ENCODE peak calls at places on chromosomes 16 and 17, in eight cellular contexts. R, C, D, P, M, Z, X and U are unnamed samples.

GRCh38 chr17:49715717-49716279 is 8.0 kb upstream of the SLC35B1 start:
- DNase-seq in P (no peak), Z (no peak), M (no peak), X (no peak), D (no peak), C (no peak), R (no peak), U (no peak)

GRCh38 chr17:6305613-6306360 is 129.1 kb downstream of the AIPL1 start:
- DNase-seq in X (no peak), P (no peak), D (no peak), R (no peak), Z (no peak), M (no peak), C (no peak), U (no peak)

GRCh38 chr16:19113577-19114358 is at the start of gene ITPRIPL2:
- DNase-seq in C (peak), D (peak), P (peak), X (peak), R (no peak), Z (no peak), M (peak), U (no peak)

GRCh38 chr16:6949240-6949639 is 383.4 kb upstream of the RBFOX1 start:
- DNase-seq in M (no peak), C (no peak), P (no peak), D (no peak), R (no peak), X (no peak), Z (no peak), U (no peak)

GRCh38 chr17:58337600-58338453 is 9.2 kb upstream of the TSPOAP1 start:
- DNase-seq in Z (peak), X (peak), R (peak), M (peak), C (peak), D (peak), P (peak), U (peak)

GRCh38 chr17:39591958-39592954 is 15.5 kb downstream of the NEUROD2 start:
- DNase-seq in X (peak), D (no peak), C (peak), P (no peak), R (no peak), Z (peak), M (no peak), U (no peak)

GRCh38 chr17:38921756-38922411 is 3.5 kb upstream of the LASP1NB start:
- DNase-seq in R (no peak), M (peak), X (no peak), P (peak), C (no peak), D (peak), Z (no peak), U (no peak)

GRCh38 chr17:82893779-82894178 is 54.0 kb upstream of the ZNF750 start:
- DNase-seq in X (no peak), P (no peak), Z (no peak), R (no peak), C (no peak), M (no peak), D (no peak), U (no peak)

GRCh38 chr16:25126820-25127232 is 15.3 kb downstream of the LCMT1 start:
- DNase-seq in M (no peak), C (no peak), D (no peak), P (no peak), Z (peak), X (no peak), R (no peak), U (no peak)

GRCh38 chr17:75476274-75476673 is 19.8 kb downstream of the TMEM94 start:
- DNase-seq in M (no peak), D (no peak), Z (no peak), X (no peak), P (no peak), C (no peak), R (no peak), U (no peak)

GRCh38 chr17:14038206-14038605 is 31.1 kb upstream of the COX10 start:
- DNase-seq in M (no peak), P (no peak), X (no peak), Z (no peak), C (no peak), D (no peak), R (no peak), U (no peak)

GRCh38 chr16:71214771-71215381 is 15.6 kb downstream of the HYDIN start:
- DNase-seq in X (no peak), M (no peak), P (no peak), C (no peak), R (no peak), D (no peak), Z (no peak), U (no peak)

GRCh38 chr17:59890720-59891119 is 2.0 kb downstream of the TUBD1 start:
- DNase-seq in Z (no peak), P (no peak), X (no peak), R (no peak), C (no peak), D (peak), M (no peak), U (no peak)

DNA sequence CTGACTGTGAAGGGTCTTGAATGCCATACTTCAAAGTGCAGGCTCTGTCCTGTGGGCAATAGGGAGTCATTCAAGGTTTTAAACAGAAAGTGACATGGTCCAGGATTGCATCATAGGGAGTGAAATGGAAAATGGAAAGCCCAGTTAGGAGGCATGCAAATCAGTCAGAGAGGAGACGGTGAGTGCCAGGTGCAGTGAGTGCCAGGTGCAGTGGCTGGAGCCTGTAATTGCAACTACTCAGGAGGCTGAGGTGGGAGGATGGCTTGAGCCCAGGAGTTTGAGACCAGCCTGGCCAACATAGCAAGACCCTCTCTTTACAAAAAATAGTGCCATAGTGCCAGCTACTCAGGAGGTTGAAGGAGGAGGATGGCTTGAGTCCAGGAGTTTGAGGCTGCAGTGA is 35.2 kb upstream of the SIAH1 start:
- DNase-seq in C (no peak), Z (no peak), R (no peak), X (no peak), D (no peak), M (no peak), P (no peak), U (no peak)
- TF ChIP-seq CTCF in C (no peak), Z (no peak), R (no peak), X (no peak), D (no peak), M (no peak), P (no peak), U (no peak)

DNA sequence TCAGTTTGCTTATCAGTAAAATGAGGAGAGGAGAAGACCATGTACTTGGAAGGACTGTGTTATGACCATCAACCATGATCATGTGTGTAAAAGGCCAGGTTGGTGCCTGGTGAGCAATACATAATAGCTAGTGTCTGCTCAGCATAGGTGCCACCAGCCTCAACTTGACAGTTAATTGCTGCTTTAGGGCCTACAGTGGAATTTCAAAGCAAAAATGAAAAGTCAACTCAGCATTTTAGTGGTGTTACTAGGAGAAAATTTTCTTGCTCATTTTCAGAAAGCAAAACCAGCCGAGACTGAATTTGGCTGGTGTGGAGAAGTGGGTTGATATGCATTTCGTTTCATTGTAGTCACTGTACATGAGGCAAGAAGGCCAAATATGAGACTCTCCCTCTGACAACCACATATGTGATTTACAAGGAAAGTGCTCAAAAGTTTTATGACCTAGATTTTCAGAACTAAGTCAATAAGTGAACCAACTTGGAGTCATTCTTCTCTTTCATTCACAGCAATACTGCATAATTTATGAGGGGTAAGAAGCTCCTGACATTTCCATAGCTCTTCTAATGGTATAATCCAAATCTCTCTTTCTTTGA is 53.9 kb downstream of the DUSP14 start:
- DNase-seq in M (no peak), X (no peak), D (no peak), C (no peak), Z (no peak), R (no peak), P (no peak), U (no peak)
- H3K4me3 ChIP-seq in M (no peak), X (no peak), D (no peak), C (no peak), Z (no peak), R (no peak), P (no peak), U (no peak)

DNA sequence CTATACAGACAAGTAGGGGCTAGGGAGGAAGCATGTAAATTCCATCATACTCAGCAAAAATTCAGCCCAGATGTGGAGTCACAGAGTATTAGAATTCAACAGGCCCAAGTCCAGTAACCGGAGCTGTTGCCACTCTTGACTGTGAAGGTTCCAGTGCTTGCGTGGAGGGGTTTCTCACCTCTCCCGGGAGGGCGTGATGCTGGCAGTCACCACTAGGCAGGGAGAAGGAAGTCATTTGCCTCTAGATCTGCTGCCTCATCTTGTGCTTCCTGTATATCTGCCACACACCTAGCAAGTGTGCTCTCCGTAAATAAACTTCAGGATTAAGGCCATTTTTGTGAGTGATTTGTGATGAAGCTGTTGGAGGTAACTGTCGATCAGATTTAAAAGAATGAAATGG is 1.0 kb upstream of the CKLF start:
- DNase-seq in X (no peak), Z (no peak), C (peak), D (peak), R (peak), M (peak), P (no peak), U (no peak)
- TF ChIP-seq CTCF in X (no peak), Z (peak), C (peak), D (peak), R (peak), M (peak), P (no peak), U (no peak)

DNA sequence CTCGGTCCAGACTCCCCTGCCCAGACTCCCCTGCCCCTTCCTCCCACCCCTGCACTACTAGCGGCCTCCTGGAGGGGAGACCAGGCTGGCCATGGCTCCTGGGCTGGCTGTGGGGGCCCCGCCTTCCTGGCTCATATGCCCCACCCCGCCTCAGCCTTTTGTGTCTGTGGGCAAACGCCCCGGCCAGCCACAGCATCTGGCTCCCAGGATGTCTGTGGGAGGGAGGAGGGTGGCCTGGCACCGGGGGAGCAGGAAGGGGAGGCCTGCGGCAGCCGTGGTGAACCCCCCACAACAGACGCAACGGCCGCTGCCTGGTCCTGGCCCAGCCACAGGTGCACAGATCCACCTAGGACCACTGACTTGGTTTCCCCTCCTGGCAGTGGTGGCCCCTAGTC is 32.9 kb downstream of the BAHCC1 start:
- DNase-seq in X (no peak), D (no peak), C (no peak), P (no peak), M (no peak), R (peak), Z (no peak), U (no peak)
- H3K4me3 ChIP-seq in X (no peak), D (no peak), C (no peak), P (no peak), M (no peak), R (no peak), Z (no peak), U (no peak)

GRCh38 chr16:531494-532125 is 4.1 kb downstream of the CAPN15 start:
- DNase-seq in R (no peak), M (no peak), Z (no peak), P (no peak), X (no peak), D (no peak), C (no peak), U (no peak)
- TF ChIP-seq CTCF in R (no peak), M (no peak), Z (no peak), P (no peak), X (no peak), D (no peak), C (no peak), U (no peak)

GRCh38 chr17:73187203-73187769 is 5.6 kb upstream of the COG1 start:
- DNase-seq in Z (no peak), R (no peak), M (no peak), X (no peak), P (no peak), D (no peak), C (no peak), U (no peak)
- H3K4me3 ChIP-seq in Z (no peak), R (no peak), M (no peak), X (no peak), P (no peak), D (no peak), C (no peak), U (no peak)

GRCh38 chr17:66805567-66805966 is 29.4 kb upstream of the CACNG5 start:
- DNase-seq in X (no peak), M (peak), R (no peak), P (no peak), D (no peak), Z (no peak), C (no peak), U (no peak)
- TF ChIP-seq CTCF in X (no peak), M (no peak), R (no peak), P (no peak), D (no peak), Z (no peak), C (no peak), U (no peak)